ENCODE peak calls at places on chromosomes 1 and 21, in seven cellular contexts. J is GM23338, P is fibroblast of pulmonary artery, C is astrocyte of the spinal cord, X is bronchial epithelial cell, Z is dorsolateral prefrontal cortex, S is ascending aorta. E is an unnamed sample.

GRCh38 chr1:47309427-47309826 is 4.5 kb downstream of the STIL start:
- DNase-seq in J (no peak), P (no peak), C (no peak), X (no peak), Z (no peak), S (no peak), E (no peak)

GRCh38 chr1:26768755-26769154 is 19.0 kb upstream of the PIGV start:
- DNase-seq in J (no peak), P (peak; percentile 83), C (peak; percentile 53), X (no peak), Z (no peak), S (no peak), E (no peak)

GRCh38 chr1:115670476-115671175 is 28.9 kb downstream of the VANGL1 start:
- DNase-seq in J (no peak), P (no peak), C (peak; percentile 83), X (peak; percentile 17), Z (no peak), S (no peak), E (no peak)

GRCh38 chr1:231939118-231939517 is 312.5 kb downstream of the DISC1 start:
- DNase-seq in J (no peak), P (no peak), C (no peak), X (no peak), Z (no peak), S (no peak), E (no peak)

GRCh38 chr1:53450225-53450624 is 9.0 kb upstream of the DMRTB1 start:
- DNase-seq in J (peak; percentile 63), P (no peak), C (no peak), X (no peak), Z (no peak), S (no peak), E (no peak)

GRCh38 chr1:159000627-159001026 is 9.1 kb upstream of the IFI16 start:
- DNase-seq in J (peak; percentile 54), P (peak; percentile 96), C (peak; percentile 95), X (peak; percentile 95), Z (peak; percentile 72), S (peak; percentile 43), E (no peak)

GRCh38 chr1:156860639-156861423 is at the start of gene NTRK1:
- DNase-seq in J (peak; percentile 77), P (no peak), C (no peak), X (no peak), Z (peak; percentile 19), S (no peak), E (no peak)

GRCh38 chr1:203075249-203076030 is 10.4 kb downstream of the MYOG start:
- DNase-seq in J (peak; percentile 58), P (no peak), C (no peak), X (no peak), Z (no peak), S (no peak), E (no peak)

GRCh38 chr1:175520186-175520585 is 223.2 kb downstream of the TNR start:
- DNase-seq in J (no peak), P (peak; percentile 59), C (peak; percentile 59), X (no peak), Z (no peak), S (no peak), E (no peak)

GRCh38 chr1:171103862-171104261 is 13.2 kb downstream of the FMO3 start:
- DNase-seq in J (no peak), P (no peak), C (no peak), X (no peak), Z (no peak), S (no peak), E (no peak)

GRCh38 chr1:200588698-200589097 is 31.9 kb downstream of the KIF14 start:
- DNase-seq in J (no peak), P (no peak), C (no peak), X (no peak), Z (no peak), S (no peak), E (peak; percentile 13)

GRCh38 chr1:31797216-31797615 is 18.6 kb downstream of the SPOCD1 start:
- DNase-seq in J (no peak), P (no peak), C (no peak), X (no peak), Z (no peak), S (no peak), E (no peak)

GRCh38 chr1:233816348-233816747 is 88.1 kb upstream of the SLC35F3 start:
- DNase-seq in J (no peak), P (no peak), C (no peak), X (no peak), Z (no peak), S (no peak), E (no peak)

GRCh38 chr1:53388963-53389362 is 61.1 kb upstream of the LRP8 start:
- DNase-seq in J (no peak), P (no peak), C (no peak), X (no peak), Z (no peak), S (no peak), E (no peak)

GRCh38 chr1:43329995-43330751 is 7.4 kb upstream of the MPL start:
- DNase-seq in J (peak; percentile 28), P (peak; percentile 85), C (peak; percentile 84), X (peak; percentile 66), Z (no peak), S (peak; percentile 25), E (no peak)

GRCh38 chr1:63691672-63692425 is 82.0 kb upstream of the ROR1 start:
- DNase-seq in J (peak; percentile 92), P (peak; percentile 98), C (peak; percentile 92), X (peak; percentile 79), Z (peak; percentile 12), S (no peak), E (no peak)

GRCh38 chr1:102837551-102837950 is 270.8 kb downstream of the COL11A1 start:
- DNase-seq in J (no peak), P (no peak), C (no peak), X (no peak), Z (no peak), S (no peak), E (no peak)

GRCh38 chr21:46091631-46092025 is 6.3 kb upstream of the COL6A2 start:
- DNase-seq in J (no peak), P (no peak), C (no peak), X (no peak), Z (no peak), S (no peak), E (no peak)

GRCh38 chr1:225427249-225428065 is at the start of gene LBR:
- DNase-seq in J (peak; percentile 77), P (no peak), C (peak; percentile 45), X (no peak), Z (peak; percentile 41), S (no peak), E (no peak)

GRCh38 chr1:26723013-26723991 is 27.5 kb downstream of the ARID1A start:
- DNase-seq in J (peak; percentile 90), P (peak; percentile 99), C (peak; percentile 97), X (peak; percentile 88), Z (peak; percentile 70), S (peak; percentile 56), E (no peak)

GRCh38 chr1:155334980-155335379 is 14.3 kb downstream of the RUSC1 start:
- DNase-seq in J (no peak), P (no peak), C (no peak), X (no peak), Z (no peak), S (no peak), E (no peak)

GRCh38 chr1:221573727-221574126 is 168.2 kb downstream of the DUSP10 start:
- DNase-seq in J (no peak), P (no peak), C (no peak), X (peak; percentile 15), Z (no peak), S (no peak), E (no peak)

GRCh38 chr1:173020138-173020742 is 30.5 kb downstream of the TNFSF18 start:
- DNase-seq in J (no peak), P (no peak), C (no peak), X (no peak), Z (no peak), S (no peak), E (peak; percentile 72)

GRCh38 chr21:44089001-44089911 is 17.9 kb upstream of the PWP2 start:
- DNase-seq in J (no peak), P (no peak), C (no peak), X (no peak), Z (no peak), S (no peak), E (no peak)

GRCh38 chr1:64933296-64934070 is 32.9 kb downstream of the JAK1 start:
- DNase-seq in J (no peak), P (peak; percentile 98), C (peak; percentile 88), X (no peak), Z (peak; percentile 24), S (peak; percentile 22), E (no peak)

GRCh38 chr1:234782057-234782800 is 172.3 kb upstream of the IRF2BP2 start:
- DNase-seq in J (no peak), P (no peak), C (peak; percentile 33), X (no peak), Z (no peak), S (no peak), E (no peak)

GRCh38 chr1:95716550-95716949 is 482.5 kb downstream of the RWDD3 start:
- DNase-seq in J (no peak), P (no peak), C (no peak), X (no peak), Z (no peak), S (no peak), E (no peak)
- TF ChIP-seq CTCF in J (no peak), P (no peak), C (no peak), X (no peak), Z (no peak), S (no peak), E (no peak)

GRCh38 chr1:101027194-101027772 is 1.7 kb upstream of the DPH5 start:
- DNase-seq in J (no peak), P (no peak), C (no peak), X (no peak), Z (no peak), S (no peak), E (no peak)
- H3K4me3 ChIP-seq in J (no peak overlapping the region), P (no peak overlapping the region), C (no peak overlapping the region), X (no peak overlapping the region), Z (no peak overlapping the region), S (no peak overlapping the region), E (peak overlapping the region; percentile 18)

GRCh38 chr1:85865183-85865582 is 156.9 kb upstream of the ZNHIT6 start:
- DNase-seq in J (no peak), P (peak; percentile 31), C (no peak), X (no peak), Z (no peak), S (no peak), E (no peak)
- TF ChIP-seq CTCF in J (no peak), P (no peak), C (no peak), X (no peak), Z (no peak), S (no peak), E (no peak)

GRCh38 chr1:85199667-85200366 is 999 bp downstream of the SYDE2 start:
- DNase-seq in J (peak; percentile 28), P (no peak), C (peak; percentile 12), X (peak; percentile 35), Z (no peak), S (no peak), E (no peak)

GRCh38 chr1:85200870-85201339 is at the start of gene SYDE2:
- DNase-seq in J (peak; percentile 82), P (peak; percentile 66), C (peak; percentile 58), X (peak; percentile 30), Z (peak; percentile 27), S (peak; percentile 47), E (no peak)

GRCh38 chr1:85198864-85199263 is 2.0 kb downstream of the SYDE2 start:
- DNase-seq in J (no peak), P (no peak), C (peak; percentile 4), X (peak; percentile 50), Z (no peak), S (no peak), E (no peak)

GRCh38 chr1:85200367-85200869 is 398 bp downstream of the SYDE2 start:
- DNase-seq in J (peak; percentile 52), P (peak; percentile 8), C (peak; percentile 13), X (no peak), Z (peak; percentile 17), S (no peak), E (no peak)

GRCh38 chr1:85195703-85196102 is 5.1 kb downstream of the SYDE2 start:
- DNase-seq in J (no peak), P (no peak), C (no peak), X (no peak), Z (no peak), S (no peak), E (no peak)
- H3K4me3 ChIP-seq in J (no peak overlapping the region), P (no peak overlapping the region), C (no peak overlapping the region), X (no peak overlapping the region), Z (no peak overlapping the region), S (no peak overlapping the region), E (no peak overlapping the region)